ENCODE peak calls at places on chromosomes 11 and 22, in seven cellular contexts. O is colonic mucosa, K is H9, J is thoracic aorta, R is cardiac muscle cell, Q is SK-N-SH, Y is ovary. B is an unnamed sample.

GRCh38 chr11:107606122-107606521 is 15.2 kb downstream of the ELMOD1 start:
- DNase-seq in O (no peak), K (peak; percentile 51), J (no peak), R (no peak), Q (peak; percentile 5), Y (no peak), B (no peak)

GRCh38 chr11:97234016-97234415 is 844.2 kb downstream of the JRKL start:
- DNase-seq in O (no peak), K (no peak), J (no peak), R (no peak), Q (no peak), Y (no peak), B (no peak)

GRCh38 chr11:64876226-64876750 is 2.1 kb downstream of the EHD1 start:
- DNase-seq in O (no peak), K (no peak), J (no peak), R (no peak), Q (no peak), Y (no peak), B (no peak)

GRCh38 chr11:68383976-68384501 is 71.6 kb downstream of the LRP5 start:
- DNase-seq in O (peak; percentile 79), K (peak; percentile 76), J (peak; percentile 55), R (peak; percentile 62), Q (peak; percentile 87), Y (peak; percentile 57), B (peak; percentile 48)

GRCh38 chr22:36663581-36663980 is 40.0 kb downstream of the CACNG2 start:
- DNase-seq in O (no peak), K (no peak), J (no peak), R (no peak), Q (no peak), Y (no peak), B (no peak)

GRCh38 chr11:26028294-26028954 is 303.5 kb upstream of the ANO3 start:
- DNase-seq in O (no peak), K (no peak), J (no peak), R (no peak), Q (no peak), Y (no peak), B (no peak)

GRCh38 chr11:119154178-119154577 is 5.3 kb downstream of the ABCG4 start:
- DNase-seq in O (no peak), K (no peak), J (no peak), R (no peak), Q (no peak), Y (no peak), B (no peak)

GRCh38 chr11:57637626-57638004 is 12.1 kb downstream of the YPEL4 start:
- DNase-seq in O (no peak), K (peak; percentile 84), J (no peak), R (peak; percentile 29), Q (peak; percentile 62), Y (no peak), B (no peak)

GRCh38 chr11:8709002-8709672 is 26.5 kb downstream of the RPL27A start:
- DNase-seq in O (peak; percentile 61), K (peak; percentile 50), J (peak; percentile 79), R (peak; percentile 96), Q (peak; percentile 87), Y (peak; percentile 89), B (no peak)

GRCh38 chr11:60918941-60919275 is 5.0 kb downstream of the TMEM109 start:
- DNase-seq in O (no peak), K (no peak), J (no peak), R (peak; percentile 23), Q (no peak), Y (no peak), B (no peak)

GRCh38 chr11:5021996-5022395 is 24.3 kb upstream of the OR52J3 start:
- DNase-seq in O (no peak), K (no peak), J (no peak), R (no peak), Q (no peak), Y (no peak), B (no peak)

GRCh38 chr11:72576661-72577060 is 97.6 kb downstream of the PDE2A start:
- DNase-seq in O (no peak), K (no peak), J (no peak), R (no peak), Q (no peak), Y (no peak), B (no peak)

GRCh38 chr22:44881624-44882023 is 128.2 kb downstream of the PHF21B start:
- DNase-seq in O (no peak), K (no peak), J (no peak), R (no peak), Q (no peak), Y (no peak), B (no peak)

GRCh38 chr11:74720596-74721478 is 10.4 kb downstream of the CHRDL2 start:
- DNase-seq in O (peak; percentile 66), K (no peak), J (peak; percentile 40), R (peak; percentile 88), Q (no peak), Y (peak; percentile 80), B (no peak)

GRCh38 chr22:20475115-20475436 is 20.5 kb downstream of the KLHL22 start:
- DNase-seq in O (no peak), K (no peak), J (no peak), R (no peak), Q (no peak), Y (no peak), B (no peak)

GRCh38 chr11:43579171-43579918 is 101.2 kb upstream of the HSD17B12 start:
- DNase-seq in O (no peak), K (peak; percentile 78), J (no peak), R (peak; percentile 41), Q (peak; percentile 78), Y (no peak), B (no peak)
- TF ChIP-seq CTCF in O (no peak), K (peak; percentile 55), J (no peak), R (peak; percentile 44), Q (peak; percentile 39), Y (no peak), B (no peak)

GRCh38 chr11:50187220-50187619 is 154.5 kb downstream of the OR4C45 start:
- DNase-seq in O (no peak), K (no peak), J (no peak), R (no peak), Q (no peak), Y (no peak), B (no peak)

GRCh38 chr11:50182486-50182885 is 149.8 kb downstream of the OR4C45 start:
- DNase-seq in O (no peak), K (no peak), J (no peak), R (no peak), Q (no peak), Y (no peak), B (no peak)

GRCh38 chr11:50188040-50188439 is 155.4 kb downstream of the OR4C45 start:
- DNase-seq in O (no peak), K (no peak), J (no peak), R (no peak), Q (no peak), Y (no peak), B (no peak)

GRCh38 chr11:50186146-50186545 is 153.5 kb downstream of the OR4C45 start:
- DNase-seq in O (no peak), K (no peak), J (no peak), R (no peak), Q (no peak), Y (no peak), B (no peak)
- H3K9me3 ChIP-seq in O (no peaks in the 10 kb centered on the region), K (peaks cover 80% of the 10 kb centered on the region), J (no peaks in the 10 kb centered on the region), R (no peaks in the 10 kb centered on the region), Q (no peaks in the 10 kb centered on the region), Y (no peaks in the 10 kb centered on the region), B (no peaks in the 10 kb centered on the region)

GRCh38 chr11:78189851-78190250 is 1.1 kb downstream of the USP35 start:
- DNase-seq in O (no peak), K (no peak), J (no peak), R (no peak), Q (no peak), Y (no peak), B (no peak)
- TF ChIP-seq CTCF in O (no peak), K (no peak), J (no peak), R (no peak), Q (no peak), Y (no peak), B (no peak)

GRCh38 chr11:70745451-70745850 is 347.1 kb downstream of the CTTN start:
- DNase-seq in O (no peak), K (no peak), J (no peak), R (no peak), Q (no peak), Y (no peak), B (no peak)
- H3K9me3 ChIP-seq in O (no peaks in the 10 kb centered on the region), K (peaks cover 3% of the 10 kb centered on the region), J (no peaks in the 10 kb centered on the region), R (no peaks in the 10 kb centered on the region), Q (no peaks in the 10 kb centered on the region), Y (no peaks in the 10 kb centered on the region), B (no peaks in the 10 kb centered on the region)

DNA sequence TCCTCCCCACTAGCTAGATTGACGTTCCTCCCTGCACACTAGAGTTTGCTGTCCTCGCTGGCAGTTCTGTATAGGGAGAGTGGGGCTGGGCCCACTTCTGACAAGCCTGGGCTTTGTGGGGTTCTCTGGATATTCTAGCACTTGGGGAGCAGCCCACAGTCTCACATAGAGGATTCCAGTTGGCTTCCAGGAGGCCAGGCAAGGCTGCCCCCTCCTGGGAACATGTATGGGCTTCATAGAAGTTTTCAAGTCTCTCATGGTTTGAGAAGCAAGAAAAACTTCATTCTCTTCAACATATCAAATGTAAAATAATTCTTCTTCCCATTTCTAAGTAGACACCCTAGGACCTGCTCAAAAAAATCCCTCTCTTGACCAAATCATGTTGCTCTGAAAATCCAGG is 87.5 kb downstream of the NAV2 start:
- DNase-seq in O (no peak), K (no peak), J (no peak), R (peak; percentile 37), Q (no peak), Y (no peak), B (no peak)
- TF ChIP-seq CTCF in O (no peak), K (peak; percentile 62), J (no peak), R (peak; percentile 47), Q (peak; percentile 45), Y (no peak), B (no peak)